ENCODE peak calls at places on chromosomes 13 and 19, in six cellular contexts. P is activated T-cell treated with anti-CD3 and anti-CD28 coated beads for 1 hour, V is HFF-Myc, W is coronary artery, O is skeletal muscle cell, I is astrocyte. F is an unnamed sample.

GRCh38 chr13:45951724-45952123 is 100.2 kb upstream of the SIAH3 start:
- DNase-seq in W (no peak), O (peak; percentile 5), I (no peak), P (no peak), V (no peak), F (no peak)

GRCh38 chr19:39448271-39448670 is 2.9 kb downstream of the SUPT5H start:
- DNase-seq in V (no peak), W (no peak), P (no peak), O (no peak), I (peak; percentile 60), F (no peak)

GRCh38 chr19:44890366-44891015 is 563 bp upstream of the TOMM40 start:
- DNase-seq in P (no peak), V (peak; percentile 100), I (peak; percentile 99), O (peak; percentile 99), W (no peak), F (peak; percentile 100)

GRCh38 chr19:11281336-11282049 is 14.5 kb upstream of the TSPAN16 start:
- DNase-seq in I (no peak), W (no peak), P (no peak), V (no peak), O (no peak), F (no peak)

GRCh38 chr19:36093146-36093662 is 17.7 kb upstream of the OVOL3 start:
- DNase-seq in O (no peak), V (no peak), I (no peak), P (no peak), W (no peak), F (no peak)

GRCh38 chr19:22622901-22623840 is 11.0 kb upstream of the ZNF492 start:
- DNase-seq in W (no peak), I (no peak), P (no peak), O (no peak), V (no peak), F (peak; percentile 19)

GRCh38 chr19:750640-751423 is at the start of gene MISP:
- DNase-seq in P (no peak), W (no peak), I (no peak), V (no peak), O (no peak), F (no peak)

GRCh38 chr13:48302920-48303330 is 626 bp upstream of the RB1 start:
- DNase-seq in P (no peak), W (no peak), O (no peak), V (no peak), I (no peak), F (no peak)

GRCh38 chr19:8151499-8152035 is 2.2 kb upstream of the FBN3 start:
- DNase-seq in P (no peak), W (no peak), I (no peak), O (no peak), V (no peak), F (no peak)

GRCh38 chr19:51354103-51354741 is 12.0 kb downstream of the ETFB start:
- DNase-seq in I (no peak), P (no peak), V (no peak), O (no peak), W (no peak), F (no peak)

GRCh38 chr19:13208131-13208963 is 58.1 kb downstream of the IER2 start:
- DNase-seq in O (peak; percentile 25), V (peak; percentile 60), P (peak; percentile 50), I (peak; percentile 45), W (no peak), F (peak; percentile 80)